ENCODE peak calls at places on chromosomes 2 and 18, in seven cellular contexts. J is mucosa of descending colon, R is upper lobe of right lung, T is lower lobe of right lung, Z is BE2C, K is right lobe of liver, B is fibroblast of villous mesenchyme. O is an unnamed sample.

GRCh38 chr2:32663864-32664263 is 36.0 kb downstream of the TTC27 start:
- DNase-seq in B (no peak), J (no peak), R (no peak), K (no peak), Z (no peak), T (no peak), O (no peak)

GRCh38 chr18:5097116-5097703 is 99.8 kb downstream of the AKAIN1 start:
- DNase-seq in R (no peak), K (no peak), T (no peak), Z (no peak), J (no peak), B (no peak), O (no peak)

GRCh38 chr2:33497177-33497787 is 20.8 kb downstream of the RASGRP3 start:
- DNase-seq in J (no peak), R (no peak), K (no peak), B (peak; percentile 58), T (no peak), Z (no peak), O (no peak)

GRCh38 chr18:23095463-23095862 is 39.8 kb upstream of the CABLES1 start:
- DNase-seq in R (no peak), J (no peak), B (no peak), K (no peak), Z (no peak), T (no peak), O (no peak)

GRCh38 chr2:98269274-98269673 is 77.0 kb upstream of the CNGA3 start:
- DNase-seq in J (no peak), Z (no peak), T (no peak), R (no peak), B (peak; percentile 66), K (no peak), O (no peak)

GRCh38 chr2:14621114-14621513 is 11.4 kb upstream of the LRATD1 start:
- DNase-seq in T (no peak), B (no peak), R (no peak), J (no peak), K (no peak), Z (no peak), O (no peak)

GRCh38 chr18:9914584-9915290 is 921 bp downstream of the VAPA start:
- DNase-seq in R (peak; percentile 92), K (peak; percentile 85), Z (peak; percentile 54), B (peak; percentile 86), T (peak; percentile 89), J (peak; percentile 89), O (no peak)

GRCh38 chr2:134284119-134284670 is 30.3 kb downstream of the MGAT5 start:
- DNase-seq in T (no peak), K (no peak), B (peak; percentile 76), J (no peak), R (no peak), Z (no peak), O (no peak)

GRCh38 chr2:225993430-225993829 is 593.9 kb downstream of the NYAP2 start:
- DNase-seq in K (no peak), B (no peak), R (no peak), T (no peak), J (no peak), Z (no peak), O (no peak)

GRCh38 chr2:166364476-166365161 is 11.1 kb downstream of the SCN9A start:
- DNase-seq in K (no peak), Z (no peak), T (no peak), B (no peak), J (no peak), R (no peak), O (no peak)

GRCh38 chr2:147789720-147790119 is 55.1 kb upstream of the ACVR2A start:
- DNase-seq in Z (no peak), T (no peak), B (peak; percentile 48), K (no peak), J (no peak), R (no peak), O (no peak)

GRCh38 chr2:88265352-88265960 is 95.3 kb downstream of the THNSL2 start:
- DNase-seq in B (peak; percentile 7), K (no peak), J (no peak), T (no peak), Z (no peak), R (no peak), O (no peak)

GRCh38 chr2:112644155-112644932 is 1.4 kb upstream of the SLC20A1 start:
- DNase-seq in R (no peak), Z (no peak), B (no peak), T (no peak), J (no peak), K (no peak), O (peak; percentile 82)

GRCh38 chr18:3808985-3809780 is 359.2 kb downstream of the TGIF1 start:
- DNase-seq in R (no peak), B (no peak), Z (no peak), J (no peak), K (no peak), T (no peak), O (no peak)

GRCh38 chr2:70855679-70856078 is 20.1 kb upstream of the CD207 start:
- DNase-seq in Z (no peak), K (no peak), B (peak; percentile 17), T (no peak), J (no peak), R (no peak), O (no peak)

DNA sequence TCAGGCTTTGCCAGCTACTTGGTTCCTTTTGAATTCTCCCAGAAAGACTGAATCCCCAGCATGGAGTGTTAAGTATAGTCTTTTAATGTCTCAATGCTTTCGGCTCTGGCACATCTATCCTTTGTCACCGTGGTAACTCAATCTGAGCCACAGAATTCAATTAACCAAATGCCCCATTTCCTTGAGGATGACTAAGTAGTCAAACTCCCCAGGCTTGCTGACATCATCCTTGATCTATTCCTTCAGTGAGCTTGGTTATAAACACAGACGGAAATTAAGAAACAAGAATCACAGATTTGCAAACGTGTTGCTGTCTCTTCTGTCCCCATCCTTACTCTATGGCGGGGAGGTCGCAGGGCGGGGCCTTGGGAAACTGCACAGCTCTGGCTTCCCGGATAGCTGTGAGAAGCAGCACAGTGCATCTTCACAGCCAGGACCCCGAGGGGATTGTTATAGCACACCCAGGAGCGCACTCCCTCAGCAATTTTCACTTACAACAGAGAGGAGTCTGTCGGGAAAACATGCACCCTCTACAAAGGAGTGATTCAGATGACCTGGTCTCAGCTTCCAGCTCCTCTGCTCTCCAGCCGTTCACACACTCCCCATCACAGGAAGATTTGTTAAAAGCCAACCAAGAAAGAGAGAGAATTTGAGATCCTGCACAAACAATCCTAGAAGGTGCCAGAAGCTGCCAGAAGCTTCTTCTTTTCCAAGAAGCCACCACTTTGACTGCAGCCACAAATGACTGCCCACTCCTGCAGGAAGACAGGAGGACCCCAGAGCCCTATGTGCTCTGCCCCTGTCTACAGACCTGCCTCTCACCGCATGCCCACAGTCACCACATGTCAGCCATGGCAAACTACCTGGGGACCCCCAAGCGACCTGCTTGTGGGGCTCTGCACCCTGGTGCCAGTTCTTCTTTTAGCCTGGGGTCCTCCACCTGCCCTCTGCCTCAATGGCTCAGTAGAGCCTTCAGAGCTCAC is 44.9 kb upstream of the YWHAQ start:
- DNase-seq in J (no peak), K (no peak), Z (peak; percentile 45), B (peak; percentile 89), R (no peak), T (no peak), O (peak; percentile 97)
- H3K4me3 ChIP-seq in J (no peak overlapping the region), K (no peak overlapping the region), Z (peak overlapping the region; percentile 43), B (peak overlapping the region; percentile 33), R (no peak overlapping the region), T (no peak overlapping the region), O (peak overlapping the region; percentile 49)

GRCh38 chr2:127107622-127107999 is 657 bp upstream of the BIN1 start:
- DNase-seq in Z (no peak), B (no peak), K (no peak), T (no peak), J (no peak), R (no peak), O (no peak)
- TF ChIP-seq CTCF in Z (peak; percentile 15), B (no peak), K (no peak), T (no peak), J (no peak), R (peak; percentile 18), O (peak; percentile 30)

GRCh38 chr2:43270461-43270860 is 44.1 kb upstream of the ZFP36L2 start:
- DNase-seq in Z (no peak), K (no peak), T (no peak), R (no peak), B (no peak), J (no peak), O (no peak)

GRCh38 chr2:43268066-43268971 is 41.9 kb upstream of the ZFP36L2 start:
- DNase-seq in Z (no peak), B (no peak), R (no peak), K (no peak), T (no peak), J (no peak), O (no peak)

GRCh38 chr2:43269706-43270105 is 43.3 kb upstream of the ZFP36L2 start:
- DNase-seq in Z (no peak), B (peak; percentile 93), J (no peak), K (no peak), R (no peak), T (no peak), O (no peak)

GRCh38 chr2:43267393-43267792 is 41.0 kb upstream of the ZFP36L2 start:
- DNase-seq in K (no peak), R (no peak), T (no peak), Z (peak; percentile 57), B (no peak), J (no peak), O (no peak)

DNA sequence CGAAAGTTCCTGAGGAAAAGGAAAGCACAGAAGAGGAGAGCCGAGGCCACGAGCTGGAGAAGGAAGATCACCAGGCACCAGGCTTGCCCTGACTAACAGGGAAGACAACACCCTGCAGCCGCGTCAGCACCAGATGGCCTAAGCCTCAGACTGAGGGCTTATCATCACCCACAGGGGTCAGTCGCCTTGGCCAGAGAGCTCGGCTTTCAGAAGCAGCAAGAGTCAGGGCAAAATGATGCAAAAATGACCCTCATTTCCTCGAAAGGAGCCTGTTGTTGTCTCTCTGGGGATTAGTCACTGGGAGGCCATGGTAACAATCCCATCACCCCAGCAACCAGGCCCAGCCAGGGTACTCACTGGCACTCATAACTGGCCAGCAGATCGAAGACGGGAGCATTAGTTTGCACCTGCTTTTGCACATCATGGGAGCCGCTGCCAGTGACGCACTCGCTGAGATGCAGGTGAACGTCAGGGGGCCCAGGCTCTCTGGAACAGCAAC is 42.7 kb upstream of the ZFP36L2 start:
- DNase-seq in B (peak; percentile 100), K (peak; percentile 73), T (peak; percentile 76), Z (peak; percentile 79), R (peak; percentile 76), J (peak; percentile 54), O (peak; percentile 66)
- H3K4me3 ChIP-seq in B (peak overlapping the region; percentile 17), K (no peak overlapping the region), T (no peak overlapping the region), Z (no peak overlapping the region), R (no peak overlapping the region), J (no peak overlapping the region), O (no peak overlapping the region)

GRCh38 chr18:73975266-73975665 is 172.4 kb downstream of the FBXO15 start:
- DNase-seq in R (no peak), T (no peak), Z (no peak), J (no peak), B (peak; percentile 20), K (no peak), O (no peak)

GRCh38 chr18:73983970-73984369 is 163.7 kb downstream of the FBXO15 start:
- DNase-seq in K (no peak), B (no peak), Z (no peak), T (no peak), R (no peak), J (no peak), O (no peak)

GRCh38 chr18:73979742-73980141 is 167.9 kb downstream of the FBXO15 start:
- DNase-seq in J (no peak), Z (no peak), R (no peak), K (no peak), T (no peak), B (peak; percentile 47), O (no peak)

GRCh38 chr18:73983496-73983895 is 164.1 kb downstream of the FBXO15 start:
- DNase-seq in J (no peak), Z (no peak), R (no peak), B (no peak), T (no peak), K (no peak), O (no peak)

GRCh38 chr18:73980289-73980979 is 167.2 kb downstream of the FBXO15 start:
- DNase-seq in B (peak; percentile 28), T (no peak), K (no peak), J (no peak), R (no peak), Z (peak; percentile 19), O (no peak)
- TF ChIP-seq CTCF in B (peak; percentile 75), T (no peak), K (peak; percentile 14), J (no peak), R (peak; percentile 18), Z (peak; percentile 64), O (peak; percentile 50)